ENCODE peak calls at places on chromosome 11, in ten cellular contexts. G is retina; X is activated naive CD8-positive, alpha-beta T cell treated with anti-CD3 and anti-CD28 coated beads, Interleukin-2, amount 50 U/mL, for 16 hours; K is effector CD4-positive, alpha-beta T cell; R is IMR-90; P is cardiac muscle cell; H is T47D; T is epithelial cell of proximal tubule; E is Kasumi-1; F is activated T-cell treated with anti-CD3 and anti-CD28 coated beads, Interleukin-2, amount 50 U/mL, for 1 hour. U is an unnamed sample.

GRCh38 chr11:111367411-111368284 is 11.4 kb downstream of the POU2AF1 start:
- DNase-seq in E (no peak), F (no peak), X (no peak), G (no peak), H (no peak), T (no peak), R (no peak), P (no peak), K (no peak), U (no peak)

GRCh38 chr11:57477507-57478189 is 17.3 kb downstream of the RTN4RL2 start:
- DNase-seq in G (no peak), E (no peak), F (no peak), T (no peak), R (no peak), P (no peak), H (peak), K (no peak), X (no peak), U (no peak)

GRCh38 chr11:11841121-11841604 is 609 bp upstream of the USP47 start:
- DNase-seq in F (no peak), P (peak), T (no peak), E (peak), R (no peak), K (no peak), H (peak), G (no peak), X (no peak), U (no peak)

GRCh38 chr11:7874061-7874460 is 57.0 kb downstream of the OR10A6 start:
- DNase-seq in E (no peak), X (no peak), G (no peak), P (no peak), H (no peak), F (no peak), T (no peak), R (no peak), K (no peak), U (no peak)

GRCh38 chr11:72609045-72609444 is 65.2 kb downstream of the PDE2A start:
- DNase-seq in E (peak), G (no peak), K (no peak), R (peak), X (no peak), T (no peak), F (no peak), H (no peak), P (no peak), U (peak)

GRCh38 chr11:121553806-121554205 is 101.0 kb upstream of the SORL1-AS1 start:
- DNase-seq in R (peak), X (no peak), T (peak), H (no peak), E (no peak), P (no peak), F (no peak), K (no peak), G (no peak), U (no peak)

GRCh38 chr11:102545701-102546100 is 15.2 kb upstream of the MMP7 start:
- DNase-seq in T (no peak), E (no peak), F (no peak), G (no peak), R (no peak), X (no peak), P (no peak), K (no peak), H (no peak), U (no peak)

GRCh38 chr11:86577663-86578636 is 94.5 kb downstream of the ME3 start:
- DNase-seq in P (no peak), H (no peak), F (no peak), T (peak), R (peak), X (no peak), G (no peak), E (no peak), K (no peak), U (no peak)

GRCh38 chr11:66316849-66317251 is at the start of gene CD248:
- DNase-seq in E (no peak), X (no peak), G (no peak), F (peak), P (peak), R (peak), H (no peak), T (no peak), K (no peak), U (no peak)

GRCh38 chr11:120398184-120398583 is 62.0 kb downstream of the ARHGEF12 start:
- DNase-seq in R (peak), K (no peak), E (no peak), F (no peak), H (no peak), G (no peak), X (no peak), T (no peak), P (no peak), U (no peak)

GRCh38 chr11:60924906-60925684 is 835 bp downstream of the TMEM132A start:
- DNase-seq in T (no peak), X (no peak), P (peak), G (peak), R (no peak), H (no peak), K (no peak), E (no peak), F (no peak), U (no peak)

GRCh38 chr11:12508151-12508740 is 130.9 kb downstream of the PARVA start:
- DNase-seq in X (no peak), R (peak), P (no peak), H (no peak), F (no peak), G (no peak), T (no peak), E (no peak), K (no peak), U (no peak)

GRCh38 chr11:100203789-100204188 is 483.3 kb upstream of the ARHGAP42 start:
- DNase-seq in R (no peak), H (no peak), F (no peak), G (no peak), K (no peak), P (no peak), T (no peak), E (no peak), X (no peak), U (no peak)

GRCh38 chr11:134134167-134134566 is 65.3 kb downstream of the JAM3 start:
- DNase-seq in K (no peak), P (no peak), R (no peak), E (no peak), T (no peak), G (no peak), H (no peak), X (no peak), F (no peak), U (no peak)

GRCh38 chr11:17905477-17905876 is 107.4 kb downstream of the SERGEF start:
- DNase-seq in X (no peak), E (no peak), G (no peak), T (no peak), H (no peak), F (no peak), P (no peak), R (no peak), K (no peak), U (no peak)